ENCODE peak calls at places on chromosome 10, in four cellular contexts. T, S, Q and P are unnamed samples.

GRCh38 chr10:90447836-90448235 is 410.0 kb downstream of the HTR7 start:
- DNase-seq in Q (no peak), T (no peak), S (no peak), P (no peak)

GRCh38 chr10:126158090-126158489 is 230.2 kb downstream of the ADAM12 start:
- DNase-seq in Q (no peak), T (no peak), S (no peak), P (no peak)

GRCh38 chr10:89278034-89278535 is 23.8 kb upstream of the IFIT2 start:
- DNase-seq in S (no peak), T (no peak), Q (peak), P (peak)

GRCh38 chr10:15658099-15658702 is 61.5 kb downstream of the ITGA8 start:
- DNase-seq in T (peak), S (no peak), Q (no peak), P (no peak)

GRCh38 chr10:32413513-32413912 is 32.4 kb upstream of the CCDC7 start:
- DNase-seq in S (no peak), Q (no peak), T (no peak), P (peak)

GRCh38 chr10:103492655-103493261 is 747 bp upstream of the NEURL1 start:
- DNase-seq in Q (no peak), T (no peak), S (no peak), P (no peak)

GRCh38 chr10:73848821-73849489 is 25.4 kb downstream of the CAMK2G start:
- DNase-seq in S (peak), Q (peak), T (peak), P (peak)

GRCh38 chr10:78706256-78706655 is 362.5 kb upstream of the ZMIZ1 start:
- DNase-seq in S (no peak), Q (no peak), T (no peak), P (no peak)

GRCh38 chr10:32972929-32973328 is 14.9 kb upstream of the ITGB1 start:
- DNase-seq in T (no peak), Q (no peak), S (no peak), P (no peak)

GRCh38 chr10:132624847-132625839 is 87.6 kb downstream of the INPP5A start:
- DNase-seq in S (no peak), Q (no peak), T (no peak), P (no peak)

GRCh38 chr10:71812913-71813590 is 38.0 kb downstream of the PSAP start:
- DNase-seq in T (no peak), Q (no peak), S (no peak), P (no peak)

GRCh38 chr10:32103721-32104120 is 47.5 kb upstream of the KIF5B start:
- DNase-seq in T (no peak), S (no peak), Q (no peak), P (no peak)

GRCh38 chr10:71999360-72000072 is 35.3 kb downstream of the CHST3 start:
- DNase-seq in T (peak), Q (no peak), S (no peak), P (no peak)

GRCh38 chr10:113458944-113459343 is 93.9 kb upstream of the HABP2 start:
- DNase-seq in S (no peak), T (no peak), Q (no peak), P (no peak)

GRCh38 chr10:3666525-3667302 is 118.3 kb downstream of the KLF6 start:
- DNase-seq in Q (no peak), T (no peak), S (no peak), P (no peak)

GRCh38 chr10:30155401-30155800 is 96.0 kb upstream of the JCAD start:
- DNase-seq in T (no peak), Q (no peak), S (no peak), P (no peak)

GRCh38 chr10:51894752-51895151 is 195.4 kb upstream of the CSTF2T start:
- DNase-seq in S (no peak), Q (no peak), T (no peak), P (no peak)

GRCh38 chr10:2716596-2716995 is 350.8 kb upstream of the PFKP start:
- DNase-seq in T (no peak), Q (no peak), S (no peak), P (no peak)

GRCh38 chr10:76719021-76719420 is 918.6 kb downstream of the KCNMA1 start:
- DNase-seq in Q (no peak), T (no peak), S (no peak), P (no peak)

GRCh38 chr10:10872035-10872673 is 145.5 kb upstream of the CELF2 start:
- DNase-seq in T (no peak), S (no peak), Q (no peak), P (no peak)

GRCh38 chr10:125134483-125134848 is 25.9 kb downstream of the CTBP2 start:
- DNase-seq in S (no peak), Q (no peak), T (no peak), P (no peak)

GRCh38 chr10:103114876-103115275 is 78.2 kb downstream of the NT5C2 start:
- DNase-seq in T (no peak), S (no peak), Q (no peak), P (no peak)

GRCh38 chr10:97399843-97400545 is 1.1 kb downstream of the RRP12 start:
- DNase-seq in Q (peak), T (peak), S (no peak), P (peak)

GRCh38 chr10:113520606-113521481 is 32.0 kb upstream of the HABP2 start:
- DNase-seq in Q (peak), T (peak), S (no peak), P (peak)

GRCh38 chr10:46293832-46294640 is 7.2 kb downstream of the ANTXRL start:
- DNase-seq in Q (no peak), S (no peak), T (peak), P (no peak)

GRCh38 chr10:3861785-3862184 is 76.8 kb upstream of the KLF6 start:
- DNase-seq in S (no peak), Q (no peak), T (no peak), P (no peak)

GRCh38 chr10:96613565-96613964 is 26.8 kb upstream of the TM9SF3 start:
- DNase-seq in Q (no peak), T (no peak), S (no peak), P (no peak)

GRCh38 chr10:65204999-65205398 is 1683.8 kb downstream of the REEP3 start:
- DNase-seq in Q (no peak), T (no peak), S (no peak), P (no peak)

GRCh38 chr10:106473129-106473528 is 691.4 kb downstream of the SORCS1 start:
- DNase-seq in T (no peak), Q (no peak), S (no peak), P (no peak)

DNA sequence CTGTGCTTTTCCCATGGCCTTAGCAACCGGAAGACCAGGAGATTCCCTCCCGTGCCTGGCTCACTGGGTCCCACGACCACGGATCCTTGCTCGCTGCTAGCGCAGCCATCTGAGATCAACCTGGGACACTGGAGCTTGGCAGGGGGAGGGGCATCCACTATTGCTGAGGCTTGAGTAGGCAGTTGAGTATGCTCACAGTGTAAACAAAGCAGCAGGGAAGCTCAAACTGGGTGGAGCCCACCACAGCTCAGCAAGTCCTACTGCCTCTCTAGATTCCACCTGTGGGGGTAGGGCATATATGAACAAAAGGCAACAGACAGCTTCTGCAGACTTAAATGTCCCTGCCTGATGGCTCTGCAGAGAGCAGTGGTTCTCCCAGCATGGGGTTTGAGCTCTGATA is 697.0 kb downstream of the SORCS1 start:
- DNase-seq in S (no peak), Q (no peak), T (no peak), P (no peak)
- TF ChIP-seq ZBTB33 in S (no peak), Q (no peak), T (no peak), P (no peak)

GRCh38 chr10:112094984-112095383 is 88.6 kb downstream of the GPAM start:
- DNase-seq in T (no peak), Q (no peak), S (no peak), P (no peak)

GRCh38 chr10:112087953-112088352 is 95.6 kb downstream of the GPAM start:
- DNase-seq in S (no peak), Q (no peak), T (no peak), P (no peak)

DNA sequence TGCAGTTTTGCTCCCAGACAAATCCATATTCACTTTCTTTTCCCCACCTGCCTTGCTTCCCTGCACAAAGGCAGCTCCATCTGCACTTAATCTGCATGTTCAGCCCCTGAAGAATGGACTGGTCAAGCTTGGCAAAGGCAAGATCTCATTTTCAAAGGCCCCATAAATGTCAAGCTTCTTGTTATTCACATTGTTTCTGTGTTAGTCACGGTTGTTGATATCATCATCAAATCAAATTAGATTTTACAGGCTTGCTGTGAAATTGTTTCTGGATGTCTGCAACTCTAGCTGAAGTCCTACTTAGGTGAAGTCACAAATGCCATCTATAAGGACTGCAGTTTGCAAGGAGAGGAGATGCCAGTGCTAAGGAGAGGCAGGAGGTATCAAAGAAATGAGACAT is 91.0 kb downstream of the GPAM start:
- DNase-seq in Q (no peak), S (no peak), T (no peak), P (no peak)
- TF ChIP-seq ATF3 in Q (no peak), S (no peak), T (no peak), P (no peak)

DNA sequence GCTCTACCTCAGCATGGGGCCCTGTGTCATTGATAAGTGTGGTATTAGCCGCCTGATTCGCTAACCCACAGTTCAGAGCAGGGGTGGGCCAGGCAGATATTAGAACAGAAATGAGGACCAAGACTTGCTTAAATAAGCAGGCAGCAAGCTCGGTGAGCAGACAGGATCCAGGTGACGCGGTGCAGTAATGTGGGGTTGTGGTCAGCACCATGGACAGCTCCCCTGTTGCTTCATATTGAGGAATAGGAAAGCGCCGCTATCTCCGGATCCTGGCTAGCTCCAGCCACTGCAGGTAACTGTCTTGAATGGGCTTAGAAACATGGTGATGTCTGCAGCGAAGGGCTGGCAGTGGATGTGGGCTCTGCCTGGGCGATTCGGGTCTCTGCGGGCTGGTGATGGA is 51.3 kb upstream of the GPR26 start:
- DNase-seq in S (no peak), Q (peak), T (peak), P (peak)
- TF ChIP-seq ZBTB33 in S (no peak), Q (no peak), T (no peak), P (no peak)

GRCh38 chr10:60235001-60235400 is 154.7 kb downstream of the ANK3 start:
- DNase-seq in S (no peak), T (no peak), Q (no peak), P (no peak)

GRCh38 chr10:60238408-60239100 is 151.1 kb downstream of the ANK3 start:
- DNase-seq in S (peak), Q (no peak), T (peak), P (peak)

GRCh38 chr10:60236869-60237524 is 152.7 kb downstream of the ANK3 start:
- DNase-seq in Q (no peak), T (no peak), S (peak), P (no peak)

GRCh38 chr10:60239228-60239627 is 150.4 kb downstream of the ANK3 start:
- DNase-seq in T (no peak), S (no peak), Q (no peak), P (no peak)

GRCh38 chr10:60237977-60238376 is 151.7 kb downstream of the ANK3 start:
- DNase-seq in S (peak), T (no peak), Q (no peak), P (no peak)
- TF ChIP-seq ATF3 in S (no peak), T (no peak), Q (no peak), P (no peak)

GRCh38 chr10:17214991-17215781 is 12.9 kb upstream of the VIM start:
- DNase-seq in S (no peak), T (peak), Q (no peak), P (peak)
- TF ChIP-seq ZBTB33 in S (no peak), T (no peak), Q (no peak), P (no peak)

GRCh38 chr10:43221419-43222293 is 45.2 kb downstream of the RASGEF1A start:
- DNase-seq in S (no peak), Q (peak), T (peak), P (no peak)

GRCh38 chr10:43218951-43219837 is 47.7 kb downstream of the RASGEF1A start:
- DNase-seq in Q (no peak), S (no peak), T (no peak), P (no peak)

GRCh38 chr10:43219848-43220247 is 47.0 kb downstream of the RASGEF1A start:
- DNase-seq in T (no peak), Q (no peak), S (no peak), P (no peak)

GRCh38 chr10:43222296-43222695 is 44.6 kb downstream of the RASGEF1A start:
- DNase-seq in T (no peak), Q (no peak), S (no peak), P (no peak)

DNA sequence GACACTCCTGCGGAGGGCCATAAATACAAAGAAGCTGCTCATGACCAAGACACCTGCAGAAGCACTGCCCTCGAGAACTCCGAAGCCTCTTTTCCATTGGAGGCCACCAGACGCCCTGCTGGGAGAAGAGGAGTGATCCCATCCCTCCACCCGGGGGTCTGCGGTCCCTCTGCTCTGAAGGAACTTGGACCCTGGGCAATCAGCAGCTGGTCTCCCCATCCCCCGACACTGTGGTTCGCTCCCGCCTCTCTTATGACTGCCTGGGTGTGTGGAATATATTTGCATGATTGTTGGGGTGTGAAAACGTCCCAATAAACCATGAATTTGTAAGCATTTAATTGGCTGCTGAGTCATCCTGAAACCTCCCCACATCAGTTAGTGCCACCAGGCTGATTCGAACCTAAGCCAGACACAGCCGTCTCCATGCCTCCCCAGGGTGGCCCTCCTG is 45.9 kb downstream of the RASGEF1A start:
- DNase-seq in T (no peak), Q (no peak), S (peak), P (no peak)
- TF ChIP-seq ATF3 in T (no peak), Q (no peak), S (no peak), P (no peak)

GRCh38 chr10:6108631-6109443 is 20.0 kb downstream of the RBM17 start:
- DNase-seq in Q (peak), T (peak), S (no peak), P (peak)
- TF ChIP-seq ZBTB33 in Q (no peak), T (no peak), S (no peak), P (no peak)

GRCh38 chr10:61785410-61786105 is 115.9 kb upstream of the ARID5B start:
- DNase-seq in T (peak), S (no peak), Q (no peak), P (no peak)

GRCh38 chr10:61786728-61787127 is 114.8 kb upstream of the ARID5B start:
- DNase-seq in T (peak), Q (no peak), S (peak), P (peak)

GRCh38 chr10:61781969-61782403 is 119.3 kb downstream of the CABCOCO1 start:
- DNase-seq in Q (no peak), T (peak), S (no peak), P (no peak)

GRCh38 chr10:61787170-61787569 is 114.3 kb upstream of the ARID5B start:
- DNase-seq in T (no peak), Q (no peak), S (no peak), P (no peak)

DNA sequence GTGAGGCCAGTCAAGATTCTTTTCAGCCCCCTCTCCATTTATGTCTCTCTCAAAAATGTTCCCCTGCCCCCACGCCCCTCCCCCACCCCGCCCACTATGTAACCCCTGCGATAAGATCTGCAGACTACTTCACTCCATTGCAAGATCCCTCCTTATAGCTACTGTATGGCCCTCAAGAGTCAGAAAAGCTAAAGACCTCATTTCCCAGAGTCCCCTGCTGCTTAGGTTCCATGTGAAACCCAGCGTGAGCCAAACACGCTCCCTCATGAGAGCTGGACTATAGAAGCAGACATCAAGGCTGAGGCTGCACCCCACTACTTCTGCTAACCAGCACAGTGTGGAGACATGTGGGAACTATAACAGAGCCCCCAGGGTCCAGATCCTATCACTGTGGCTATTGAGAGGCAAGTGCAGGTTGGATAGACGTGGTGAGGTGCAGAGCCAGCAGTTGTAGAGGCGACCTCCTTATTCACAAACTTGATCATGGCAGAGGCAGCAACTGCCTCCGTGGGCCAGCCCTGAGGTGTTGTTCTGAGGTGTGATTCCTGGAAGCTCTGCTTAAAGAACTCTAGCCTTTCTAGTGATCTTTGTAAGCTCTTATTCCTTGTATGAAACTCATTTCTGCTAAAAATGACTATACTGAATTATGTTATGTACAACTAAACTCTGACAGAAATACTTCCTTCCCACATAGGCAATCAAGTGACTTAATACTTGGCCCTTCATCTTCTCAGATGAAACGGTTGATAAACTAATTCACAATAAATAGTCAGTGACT is 117.0 kb upstream of the ARID5B start:
- DNase-seq in Q (no peak), T (peak), S (no peak), P (no peak)
- TF ChIP-seq ATF3 in Q (no peak), T (no peak), S (no peak), P (no peak)

DNA sequence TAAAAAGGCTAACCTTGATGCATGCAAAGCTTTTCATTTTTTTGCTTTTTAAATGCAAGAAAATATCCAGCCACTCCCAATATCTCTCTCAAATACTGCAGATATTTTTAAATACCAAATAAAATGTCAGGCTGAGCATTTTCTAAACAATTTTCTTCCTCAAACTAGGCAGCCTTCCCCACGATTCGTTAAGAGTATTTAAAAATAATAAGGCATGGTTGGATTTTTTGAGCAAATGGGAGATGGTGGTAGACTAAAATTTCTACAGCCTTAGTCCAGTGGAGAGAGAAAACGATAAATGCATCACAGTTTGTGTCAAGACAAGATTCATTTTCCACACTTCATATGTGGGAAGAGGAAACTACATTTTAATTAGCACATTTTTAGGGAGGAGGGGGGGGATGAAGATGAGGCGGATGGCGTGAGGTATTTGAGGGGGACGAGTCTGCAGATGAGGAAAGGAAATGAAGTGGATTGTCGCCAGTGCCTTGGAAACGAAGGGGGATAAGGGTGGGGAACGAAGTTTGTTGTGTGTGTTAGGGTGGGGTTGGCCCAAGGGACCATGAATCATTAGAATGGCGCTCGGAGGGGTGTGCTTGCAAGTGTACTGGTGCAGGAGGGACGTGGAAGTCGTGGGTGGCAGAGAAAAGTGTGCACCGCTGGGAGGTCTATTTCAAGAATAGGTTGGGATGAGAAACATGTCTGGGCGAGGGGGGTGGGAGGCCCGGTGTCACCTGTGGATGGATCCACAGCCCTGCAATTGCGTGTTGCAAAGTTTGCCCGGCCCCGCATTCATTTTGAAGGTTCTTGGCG is 1.2 kb upstream of the ADD3 start:
- DNase-seq in T (peak), Q (peak), S (no peak), P (no peak)
- TF ChIP-seq ZBTB33 in T (no peak), Q (no peak), S (no peak), P (no peak)